ENCODE peak calls at places on chromosomes 3 and 15, in seven cellular contexts. W, Z, S, H, T, I and K are unnamed samples.

GRCh38 chr3:131390331-131390730 is 8.8 kb downstream of the NUDT16 start:
- DNase-seq in W (no peak), S (no peak), I (no peak), H (no peak), Z (no peak), T (no peak), K (no peak)

GRCh38 chr15:68734886-68735285 is 85.8 kb downstream of the ANP32A start:
- DNase-seq in S (no peak), I (no peak), W (no peak), H (no peak), Z (no peak), T (no peak), K (no peak)

GRCh38 chr3:122679467-122680291 is 960 bp upstream of the PARP14 start:
- DNase-seq in I (no peak), W (no peak), S (peak), H (no peak), Z (no peak), T (no peak), K (peak)

GRCh38 chr3:151770941-151771340 is 37.2 kb downstream of the AADACL2 start:
- DNase-seq in W (no peak), I (peak), T (no peak), H (no peak), S (no peak), Z (no peak), K (no peak)

GRCh38 chr3:95514260-95514659 is 1300.1 kb upstream of the EPHA6 start:
- DNase-seq in W (no peak), Z (no peak), H (no peak), T (no peak), I (no peak), S (no peak), K (no peak)

GRCh38 chr3:76765526-76765925 is 274.4 kb upstream of the ROBO2 start:
- DNase-seq in S (no peak), W (no peak), I (no peak), H (no peak), T (no peak), Z (no peak), K (no peak)

GRCh38 chr3:141076821-141077571 is 25.8 kb downstream of the SPSB4 start:
- DNase-seq in S (no peak), W (no peak), H (no peak), T (no peak), Z (no peak), I (no peak), K (no peak)

GRCh38 chr3:57627976-57628375 is 30.8 kb upstream of the ARF4 start:
- DNase-seq in W (no peak), I (no peak), H (no peak), Z (no peak), S (no peak), T (no peak), K (no peak)

GRCh38 chr3:147977001-147977400 is 567.8 kb downstream of the ZIC1 start:
- DNase-seq in T (no peak), W (no peak), H (no peak), I (no peak), S (no peak), Z (no peak), K (no peak)

GRCh38 chr3:164222200-164222599 is 856.1 kb downstream of the SI start:
- DNase-seq in I (no peak), Z (no peak), S (no peak), T (no peak), H (no peak), W (no peak), K (no peak)

GRCh38 chr15:78718257-78718656 is 77.2 kb upstream of the CHRNB4 start:
- DNase-seq in I (no peak), S (no peak), W (no peak), H (no peak), Z (no peak), T (no peak), K (no peak)

GRCh38 chr3:30370681-30371271 is 235.6 kb upstream of the TGFBR2 start:
- DNase-seq in W (no peak), I (peak), T (no peak), Z (no peak), H (no peak), S (no peak), K (no peak)

GRCh38 chr3:63351159-63352007 is 73.3 kb downstream of the SYNPR start:
- DNase-seq in W (peak), I (peak), Z (peak), T (no peak), S (peak), H (peak), K (peak)

GRCh38 chr15:43516185-43516584 is 1.2 kb upstream of the MAP1A start:
- DNase-seq in W (no peak), I (no peak), T (no peak), S (no peak), Z (no peak), H (no peak), K (no peak)

GRCh38 chr15:52288051-52288942 is 7.3 kb downstream of the MYO5C start:
- DNase-seq in Z (no peak), H (no peak), T (no peak), S (no peak), I (peak), W (no peak), K (peak)

GRCh38 chr3:8822141-8822540 is 52.7 kb upstream of the OXTR start:
- DNase-seq in T (no peak), W (no peak), I (no peak), S (no peak), H (no peak), Z (no peak), K (no peak)

GRCh38 chr15:83917432-83917831 is 263.5 kb downstream of the ADAMTSL3 start:
- DNase-seq in W (no peak), I (no peak), H (no peak), Z (no peak), S (no peak), T (no peak), K (no peak)

GRCh38 chr3:58306662-58307286 is 454 bp downstream of the HTD2 start:
- DNase-seq in Z (no peak), W (no peak), H (peak), I (peak), S (peak), T (no peak), K (no peak)

GRCh38 chr15:99452728-99453643 is 112.8 kb upstream of the MEF2A start:
- DNase-seq in T (no peak), I (peak), Z (peak), H (peak), S (no peak), W (no peak), K (no peak)

GRCh38 chr3:8516047-8516671 is 14.5 kb downstream of the LMCD1 start:
- DNase-seq in Z (no peak), S (no peak), W (no peak), I (no peak), T (no peak), H (no peak), K (no peak)

GRCh38 chr3:141386611-141387110 is 18.4 kb downstream of the ZBTB38 start:
- DNase-seq in T (no peak), H (no peak), S (no peak), Z (no peak), I (no peak), W (no peak), K (no peak)

GRCh38 chr15:36877294-36877693 is 223.1 kb downstream of the MEIS2 start:
- DNase-seq in I (no peak), T (no peak), S (no peak), Z (no peak), W (no peak), H (no peak), K (no peak)

GRCh38 chr3:82814660-82815059 is 1053.2 kb upstream of the GBE1 start:
- DNase-seq in S (no peak), H (no peak), T (no peak), I (no peak), W (no peak), Z (no peak), K (no peak)

GRCh38 chr3:147620906-147621305 is 211.7 kb downstream of the ZIC1 start:
- DNase-seq in H (no peak), Z (no peak), I (no peak), W (no peak), S (no peak), T (no peak), K (no peak)

GRCh38 chr15:53536479-53537120 is 222.9 kb downstream of the WDR72 start:
- DNase-seq in W (no peak), H (no peak), S (no peak), Z (no peak), T (no peak), I (peak), K (no peak)

GRCh38 chr15:28987337-28987736 is 101.6 kb downstream of the APBA2 start:
- DNase-seq in T (no peak), S (no peak), I (no peak), Z (no peak), H (no peak), W (no peak), K (no peak)

GRCh38 chr3:195188530-195188917 is 82.4 kb downstream of the XXYLT1 start:
- DNase-seq in T (no peak), I (no peak), S (no peak), H (no peak), Z (no peak), W (no peak), K (no peak)

GRCh38 chr3:61315874-61316273 is 64.6 kb upstream of the FHIT start:
- DNase-seq in S (no peak), T (no peak), H (no peak), W (no peak), I (peak), Z (no peak), K (no peak)

GRCh38 chr3:160613661-160614060 is 48.3 kb upstream of the KPNA4 start:
- DNase-seq in H (no peak), I (no peak), S (no peak), T (no peak), Z (no peak), W (no peak), K (no peak)

GRCh38 chr15:31758126-31758525 is 272.2 kb upstream of the CHRNA7 start:
- DNase-seq in W (peak), S (no peak), Z (peak), I (no peak), T (no peak), H (peak), K (no peak)

GRCh38 chr3:136545664-136546266 is 206.4 kb downstream of the STAG1 start:
- DNase-seq in T (no peak), W (no peak), H (no peak), S (no peak), I (no peak), Z (no peak), K (peak)

GRCh38 chr3:129613205-129613740 is 6.8 kb upstream of the PLXND1 start:
- DNase-seq in H (peak), W (no peak), I (no peak), Z (no peak), S (no peak), T (no peak), K (no peak)

GRCh38 chr3:171786997-171787396 is 23.3 kb downstream of the PLD1 start:
- DNase-seq in S (no peak), T (no peak), Z (no peak), H (no peak), I (no peak), W (no peak), K (no peak)

GRCh38 chr3:171790898-171791694 is 19.2 kb downstream of the PLD1 start:
- DNase-seq in S (no peak), H (no peak), Z (no peak), I (no peak), W (no peak), T (no peak), K (no peak)

GRCh38 chr3:171789759-171790505 is 20.4 kb downstream of the PLD1 start:
- DNase-seq in H (no peak), T (no peak), Z (no peak), I (no peak), W (no peak), S (no peak), K (peak)

GRCh38 chr3:171790574-171790897 is 19.7 kb downstream of the PLD1 start:
- DNase-seq in H (no peak), W (no peak), Z (no peak), I (no peak), S (no peak), T (no peak), K (no peak)

DNA sequence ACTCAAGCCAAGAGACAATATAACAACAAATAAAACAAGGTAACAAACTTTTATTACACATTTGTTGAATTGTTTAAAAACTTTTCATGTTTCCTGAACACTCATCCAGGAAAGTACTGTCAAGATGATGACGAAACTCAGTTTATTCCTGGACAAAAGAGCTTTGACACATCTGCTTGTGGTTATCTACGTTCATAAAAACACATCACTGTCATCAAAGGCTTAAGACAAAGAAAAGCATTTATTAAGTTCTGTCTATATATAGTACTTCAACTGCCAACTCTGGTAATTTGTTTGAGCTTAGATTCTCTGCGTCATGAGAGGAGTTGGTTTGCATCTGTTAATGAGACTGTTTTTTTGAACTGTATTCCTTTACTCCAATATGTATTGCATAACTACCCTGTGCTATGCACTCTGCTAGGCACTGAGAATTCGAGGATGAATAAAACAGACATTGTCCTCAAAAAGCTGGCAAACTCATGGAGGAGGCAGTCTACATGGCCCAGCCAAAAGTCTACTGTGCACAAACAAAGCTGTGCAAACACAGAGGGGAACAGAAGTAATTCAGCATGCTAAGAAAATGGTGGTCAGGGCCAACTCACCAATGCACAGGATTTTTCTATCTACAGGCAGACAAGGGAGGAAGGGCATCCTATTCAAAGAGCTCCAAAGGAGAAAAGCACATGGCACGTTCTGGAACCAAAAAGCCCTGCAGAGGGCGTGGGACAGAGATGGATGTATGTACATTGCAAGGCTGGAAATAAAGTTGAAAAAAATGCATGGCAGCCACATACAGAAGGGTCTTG is 21.5 kb downstream of the PLD1 start:
- DNase-seq in T (no peak), Z (no peak), I (peak), S (no peak), H (no peak), W (no peak), K (peak)
- TF ChIP-seq JUND in T (no peak), Z (no peak), I (no peak), S (no peak), H (peak), W (no peak), K (no peak)

GRCh38 chr15:67469680-67470079 is 51.3 kb upstream of the C15orf61 start:
- DNase-seq in T (no peak), I (no peak), S (no peak), Z (no peak), W (no peak), H (no peak), K (no peak)

GRCh38 chr15:67468431-67468830 is 52.5 kb upstream of the C15orf61 start:
- DNase-seq in I (no peak), T (no peak), Z (no peak), H (no peak), S (no peak), W (no peak), K (no peak)

GRCh38 chr15:67474405-67475080 is 46.4 kb upstream of the C15orf61 start:
- DNase-seq in H (no peak), T (no peak), I (no peak), W (no peak), S (no peak), Z (no peak), K (no peak)

GRCh38 chr15:67472957-67473356 is 48.0 kb upstream of the C15orf61 start:
- DNase-seq in H (no peak), I (no peak), T (no peak), Z (no peak), W (no peak), S (no peak), K (no peak)
- TF ChIP-seq JUND in H (no peak), I (no peak), T (no peak), Z (no peak), W (no peak), S (no peak), K (no peak)

GRCh38 chr15:59657635-59658125 is 365 bp upstream of the GTF2A2 start:
- DNase-seq in Z (no peak), W (no peak), S (no peak), I (no peak), H (no peak), T (no peak), K (no peak)
- TF ChIP-seq JUND in Z (no peak), W (no peak), S (no peak), I (no peak), H (no peak), T (no peak), K (no peak)

DNA sequence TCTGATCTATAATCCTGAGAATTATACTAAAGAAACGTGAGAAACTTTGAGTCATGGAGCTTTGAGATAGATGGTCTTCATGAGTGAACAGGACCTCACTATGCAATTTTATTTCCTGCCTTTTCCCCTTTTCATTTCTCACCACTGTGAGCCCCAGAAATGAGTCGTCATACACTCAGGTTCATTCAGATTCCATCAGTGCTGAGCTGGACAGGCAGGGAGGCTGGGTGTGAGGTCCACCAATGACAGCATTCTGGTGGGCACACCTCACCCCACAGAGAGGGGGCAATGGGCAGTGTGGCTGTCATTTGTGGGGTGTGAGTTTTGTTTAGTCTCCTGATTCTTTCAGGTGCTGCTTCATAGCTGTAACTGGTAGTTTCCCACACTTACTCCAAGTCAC is 16.9 kb downstream of the TIGIT start:
- DNase-seq in W (no peak), I (no peak), T (no peak), S (no peak), H (no peak), Z (no peak), K (no peak)
- TF ChIP-seq JUND in W (no peak), I (no peak), T (no peak), S (no peak), H (no peak), Z (no peak), K (no peak)

DNA sequence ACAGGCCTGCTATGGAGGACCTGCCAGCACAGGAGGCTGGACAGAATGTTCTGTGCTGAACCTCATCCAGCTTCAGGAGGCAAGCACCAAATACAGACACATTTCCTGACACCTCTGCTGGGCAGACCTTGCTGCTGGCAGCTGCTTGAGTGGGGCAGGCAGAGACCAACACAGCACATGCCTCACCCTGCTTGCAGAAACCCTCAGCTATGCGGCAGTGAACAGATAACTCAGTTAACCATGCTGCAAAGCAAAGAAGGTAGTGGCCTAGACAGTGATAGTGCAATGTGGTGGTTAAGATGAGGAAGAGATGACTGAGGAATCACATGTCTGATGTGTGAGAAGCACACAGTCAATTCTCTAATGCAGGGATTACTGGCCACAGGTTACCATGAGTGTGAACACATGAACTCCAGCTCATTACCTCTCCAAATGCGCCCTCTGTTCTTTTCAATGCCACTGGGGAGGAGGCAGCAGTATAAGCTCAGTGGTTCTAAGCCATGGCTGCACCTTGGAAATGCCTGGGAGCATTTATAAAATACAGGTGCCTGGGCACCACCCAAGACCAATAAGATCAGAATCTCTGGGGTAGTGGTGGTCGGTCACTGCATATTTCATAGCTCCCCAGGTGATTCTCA is 68.2 kb upstream of the SCN5A start:
- DNase-seq in I (no peak), W (no peak), H (no peak), T (no peak), S (no peak), Z (no peak), K (no peak)
- TF ChIP-seq JUND in I (no peak), W (no peak), H (no peak), T (no peak), S (no peak), Z (no peak), K (no peak)

DNA sequence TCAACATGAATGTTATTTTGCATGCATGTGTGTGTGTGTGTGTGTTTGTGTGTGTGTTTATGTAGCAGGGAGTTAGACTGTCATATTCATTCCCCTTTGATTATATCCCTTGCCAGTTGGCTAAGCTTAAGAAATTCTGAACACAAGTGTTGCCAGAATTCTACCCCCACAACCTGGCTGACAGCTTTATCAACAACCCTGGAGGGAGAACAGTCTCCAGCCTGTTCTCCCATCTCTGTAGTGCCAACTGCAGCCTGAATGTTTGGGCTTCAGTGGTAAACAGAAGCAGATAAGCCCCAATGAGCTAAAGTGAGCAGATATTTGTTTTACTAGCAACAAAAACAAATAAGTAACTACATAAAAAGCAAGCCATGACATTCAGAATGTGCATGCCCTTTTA is 162.6 kb upstream of the ABI3BP start:
- DNase-seq in I (no peak), Z (no peak), T (no peak), S (no peak), W (no peak), H (no peak), K (no peak)
- TF ChIP-seq JUND in I (no peak), Z (no peak), T (no peak), S (no peak), W (no peak), H (no peak), K (no peak)

GRCh38 chr15:48297668-48298067 is 33.6 kb upstream of the DUT start:
- DNase-seq in H (no peak), W (no peak), T (no peak), I (no peak), S (no peak), Z (no peak), K (no peak)
- TF ChIP-seq JUND in H (no peak), W (no peak), T (no peak), I (no peak), S (no peak), Z (no peak), K (no peak)

DNA sequence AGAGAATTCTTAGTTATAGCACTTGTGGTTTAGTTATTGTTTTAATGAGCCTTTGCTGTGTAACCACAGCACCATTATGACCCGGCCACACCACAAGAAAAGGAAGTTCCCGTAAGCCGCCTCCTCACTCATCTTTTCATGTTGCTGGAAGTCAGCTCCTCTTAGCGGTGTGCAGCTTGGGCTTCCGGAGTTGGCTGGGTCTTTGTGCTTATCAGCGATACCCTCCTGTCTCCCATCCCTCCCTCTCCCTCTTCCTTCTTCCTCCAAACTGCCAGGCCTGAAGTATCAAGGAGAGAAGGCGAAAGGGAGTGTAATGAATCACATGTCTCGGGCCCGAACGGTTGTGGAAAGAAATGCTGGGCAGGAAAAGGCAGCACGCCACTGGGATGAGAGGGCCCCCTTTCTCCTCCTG is 353.5 kb downstream of the MCTP2 start:
- DNase-seq in Z (peak), H (no peak), W (no peak), T (no peak), S (no peak), I (no peak), K (no peak)
- TF ChIP-seq JUND in Z (no peak), H (no peak), W (no peak), T (no peak), S (no peak), I (no peak), K (no peak)